ENCODE peak calls at places on chromosomes 7 and 10, in five cellular contexts. L is testis, B is mesendoderm, G is cardiac muscle cell, H is fibroblast of lung. A is an unnamed sample.

GRCh38 chr10:45023426-45023825 is 22.7 kb downstream of the ZNF22 start:
- DNase-seq in L (no peak), B (no peak), G (no peak), H (no peak), A (no peak)

GRCh38 chr7:111756687-111757178 is 194.4 kb upstream of the IMMP2L start:
- DNase-seq in L (peak), B (peak), G (peak), H (peak), A (peak)

GRCh38 chr7:1635401-1635800 is 34.7 kb upstream of the ELFN1 start:
- DNase-seq in L (no peak), B (no peak), G (no peak), H (no peak), A (no peak)

GRCh38 chr10:42962120-42962901 is 114.6 kb upstream of the RET start:
- DNase-seq in L (no peak), B (no peak), G (no peak), H (no peak), A (no peak)

GRCh38 chr10:106625761-106626160 is 538.7 kb downstream of the SORCS1 start:
- DNase-seq in L (no peak), B (no peak), G (no peak), H (no peak), A (no peak)

GRCh38 chr7:75662579-75663301 is 76.0 kb downstream of the HIP1 start:
- DNase-seq in L (no peak), B (no peak), G (no peak), H (no peak), A (no peak)

GRCh38 chr7:98674461-98674860 is 57.4 kb downstream of the NPTX2 start:
- DNase-seq in L (no peak), B (no peak), G (no peak), H (no peak), A (no peak)

GRCh38 chr10:26457088-26457487 is 18.9 kb downstream of the APBB1IP start:
- DNase-seq in L (no peak), B (no peak), G (no peak), H (no peak), A (no peak)

GRCh38 chr10:35925511-35925910 is 283.4 kb upstream of the FZD8 start:
- DNase-seq in L (no peak), B (peak), G (peak), H (no peak), A (no peak)

GRCh38 chr7:140876519-140877248 is 48.0 kb downstream of the BRAF start:
- DNase-seq in L (no peak), B (no peak), G (peak), H (peak), A (peak)

GRCh38 chr10:88890681-88891371 is 10.8 kb downstream of the STAMBPL1 start:
- DNase-seq in L (no peak), B (no peak), G (peak), H (no peak), A (no peak)

GRCh38 chr10:51915031-51915542 is 215.7 kb upstream of the CSTF2T start:
- DNase-seq in L (no peak), B (peak), G (peak), H (no peak), A (no peak)

GRCh38 chr10:116221053-116221452 is 52.0 kb downstream of the GFRA1 start:
- DNase-seq in L (no peak), B (no peak), G (no peak), H (no peak), A (no peak)

GRCh38 chr10:25557136-25557535 is 376.9 kb upstream of the MYO3A start:
- DNase-seq in L (no peak), B (no peak), G (peak), H (no peak), A (no peak)

GRCh38 chr10:107692072-107692471 is 527.6 kb upstream of the SORCS1 start:
- DNase-seq in L (no peak), B (no peak), G (no peak), H (no peak), A (no peak)

GRCh38 chr7:84271550-84271949 is 77.0 kb upstream of the SEMA3A start:
- DNase-seq in L (no peak), B (no peak), G (peak), H (peak), A (no peak)

GRCh38 chr10:77448226-77448625 is 189.4 kb downstream of the KCNMA1 start:
- DNase-seq in L (no peak), B (no peak), G (no peak), H (no peak), A (no peak)

GRCh38 chr7:93877742-93878141 is 12.8 kb downstream of the TFPI2 start:
- DNase-seq in L (no peak), B (no peak), G (no peak), H (peak), A (no peak)

GRCh38 chr10:52775132-52775647 is 2.6 kb upstream of the MBL2 start:
- DNase-seq in L (no peak), B (no peak), G (no peak), H (no peak), A (no peak)

GRCh38 chr7:22238354-22239311 is 118.3 kb downstream of the RAPGEF5 start:
- DNase-seq in L (no peak), B (no peak), G (no peak), H (peak), A (peak)

GRCh38 chr7:138881578-138882188 is 83.7 kb upstream of the ATP6V0A4 start:
- DNase-seq in L (no peak), B (no peak), G (no peak), H (no peak), A (no peak)

GRCh38 chr7:18872344-18872743 is 245.1 kb downstream of the TWIST1 start:
- DNase-seq in L (no peak), B (no peak), G (no peak), H (no peak), A (no peak)

GRCh38 chr10:104329754-104330153 is 8.5 kb downstream of the ITPRIP start:
- DNase-seq in L (no peak), B (no peak), G (peak), H (peak), A (no peak)

GRCh38 chr7:66326501-66327180 is 121.5 kb downstream of the TPST1 start:
- DNase-seq in L (no peak), B (no peak), G (peak), H (peak), A (peak)

GRCh38 chr7:37150856-37151255 is 297.8 kb downstream of the ELMO1 start:
- DNase-seq in L (no peak), B (no peak), G (no peak), H (no peak), A (no peak)

GRCh38 chr7:116162992-116163391 is 47.3 kb upstream of the TES start:
- DNase-seq in L (no peak), B (no peak), G (no peak), H (no peak), A (no peak)

GRCh38 chr10:69326692-69327091 is 48.4 kb downstream of the HK1 start:
- DNase-seq in L (no peak), B (no peak), G (no peak), H (no peak), A (no peak)
- H3K27ac ChIP-seq in L (no peak), B (no peak), G (peak), H (no peak), A (no peak)

GRCh38 chr10:12975906-12976305 is 25.6 kb downstream of the CCDC3 start:
- DNase-seq in L (no peak), B (no peak), G (no peak), H (no peak), A (no peak)
- H3K27ac ChIP-seq in L (no peak), B (no peak), G (no peak), H (no peak), A (no peak)

DNA sequence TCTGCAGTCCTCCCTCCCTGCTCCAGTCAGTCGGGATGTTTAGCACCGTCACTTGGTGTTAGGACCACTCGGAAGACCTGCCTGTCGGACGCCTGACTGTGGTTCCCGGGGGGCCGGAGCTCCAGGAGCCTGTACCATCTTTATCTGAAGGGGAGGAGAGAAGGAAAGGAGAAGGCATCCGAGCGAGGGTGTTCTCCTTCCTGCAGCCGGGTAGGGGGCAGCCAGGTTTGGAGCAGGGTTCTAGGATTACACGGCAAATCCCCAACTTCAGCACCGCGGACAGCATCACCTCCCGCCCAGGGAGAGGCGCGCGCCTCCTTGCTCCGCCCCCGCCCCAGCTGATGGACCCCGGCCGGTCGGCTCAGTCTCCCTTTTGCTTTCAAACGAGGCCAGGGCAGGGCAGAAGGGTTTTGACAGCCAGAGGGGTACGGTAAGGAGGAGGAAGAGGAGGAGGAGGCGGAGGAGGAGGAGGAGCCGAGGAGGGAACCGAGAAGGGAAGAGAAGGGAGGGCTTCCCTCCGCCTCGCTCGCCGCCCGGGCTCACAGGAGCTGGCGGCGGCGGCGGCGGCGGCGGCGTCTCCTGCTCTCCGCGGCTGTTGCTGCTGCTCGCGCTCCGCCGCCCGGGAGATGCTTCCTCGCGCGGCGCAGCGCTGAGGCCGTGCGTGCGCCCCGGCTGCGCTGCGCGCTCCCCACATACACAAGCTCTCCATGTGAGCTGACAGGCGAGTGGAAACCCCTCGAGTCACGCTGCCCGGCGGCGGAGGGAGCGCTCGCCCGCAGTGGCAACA is 743 bp upstream of the CNTNAP2 start:
- DNase-seq in L (peak), B (peak), G (peak), H (peak), A (no peak)
- H3K27ac ChIP-seq in L (no peak), B (no peak), G (no peak), H (no peak), A (no peak)

GRCh38 chr10:132758867-132759266 is 27.1 kb downstream of the NKX6-2 start:
- DNase-seq in L (no peak), B (no peak), G (no peak), H (no peak), A (no peak)
- H3K27ac ChIP-seq in L (no peak), B (no peak), G (no peak), H (no peak), A (no peak)

A was measured in AG04450.